ENCODE peak calls at places on chromosome 2, in five cellular contexts. One of them, this sample, is unnamed. For H3K4me1, the result is how much of the 10 kb centered on the place peaks cover.

GRCh38 chr2:10770956-10771750 is 41.4 kb downstream of the PDIA6 start:
- DNase-seq in neural progenitor cell: no peak
- DNase-seq in DND-41: no peak
- DNase-seq in H9: no peak
- DNase-seq in GM23248: no peak
- DNase-seq in this sample: no peak

GRCh38 chr2:50126845-50127244 is 905.1 kb downstream of the NRXN1 start:
- DNase-seq in GM23248: no peak
- DNase-seq in neural progenitor cell: no peak
- DNase-seq in H9: no peak
- DNase-seq in DND-41: no peak
- DNase-seq in this sample: no peak

GRCh38 chr2:134679740-134680139 is 39.1 kb downstream of the TMEM163 start:
- DNase-seq in H9: no peak
- DNase-seq in neural progenitor cell: no peak
- DNase-seq in GM23248: no peak
- DNase-seq in DND-41: peak
- DNase-seq in this sample: no peak

GRCh38 chr2:2269426-2269825 is 61.6 kb downstream of the MYT1L start:
- DNase-seq in neural progenitor cell: no peak
- DNase-seq in GM23248: no peak
- DNase-seq in H9: no peak
- DNase-seq in DND-41: no peak
- DNase-seq in this sample: no peak

GRCh38 chr2:174605687-174606086 is 8.1 kb upstream of the WIPF1 start:
- DNase-seq in H9: no peak
- DNase-seq in GM23248: peak
- DNase-seq in DND-41: no peak
- DNase-seq in neural progenitor cell: no peak
- DNase-seq in this sample: peak

GRCh38 chr2:144475044-144475443 is 44.9 kb downstream of the ZEB2 start:
- DNase-seq in neural progenitor cell: no peak
- DNase-seq in DND-41: no peak
- DNase-seq in GM23248: no peak
- DNase-seq in H9: no peak
- DNase-seq in this sample: no peak

GRCh38 chr2:42274872-42275271 is 86.1 kb downstream of the COX7A2L start:
- DNase-seq in DND-41: no peak
- DNase-seq in H9: no peak
- DNase-seq in neural progenitor cell: peak
- DNase-seq in GM23248: no peak
- DNase-seq in this sample: no peak

GRCh38 chr2:54226224-54226623 is 29.8 kb downstream of the TSPYL6 start:
- DNase-seq in neural progenitor cell: no peak
- DNase-seq in H9: no peak
- DNase-seq in GM23248: no peak
- DNase-seq in DND-41: no peak
- DNase-seq in this sample: no peak

GRCh38 chr2:159921752-159922404 is 123.9 kb upstream of the CD302 start:
- DNase-seq in DND-41: peak
- DNase-seq in neural progenitor cell: peak
- DNase-seq in GM23248: peak
- DNase-seq in H9: peak
- DNase-seq in this sample: peak

GRCh38 chr2:60671971-60672370 is 84.1 kb upstream of the PAPOLG start:
- DNase-seq in DND-41: no peak
- DNase-seq in neural progenitor cell: no peak
- DNase-seq in H9: no peak
- DNase-seq in GM23248: no peak
- DNase-seq in this sample: no peak

GRCh38 chr2:107412209-107412904 is 414.3 kb upstream of the RGPD4 start:
- DNase-seq in neural progenitor cell: no peak
- DNase-seq in DND-41: no peak
- DNase-seq in GM23248: peak
- DNase-seq in H9: no peak
- DNase-seq in this sample: peak

GRCh38 chr2:73836141-73836943 is 7.6 kb downstream of the STAMBP start:
- DNase-seq in H9: no peak
- DNase-seq in DND-41: no peak
- DNase-seq in neural progenitor cell: no peak
- DNase-seq in GM23248: no peak
- DNase-seq in this sample: no peak

GRCh38 chr2:31980674-31981356 is 30.0 kb downstream of the MEMO1 start:
- DNase-seq in DND-41: no peak
- DNase-seq in H9: peak
- DNase-seq in GM23248: peak
- DNase-seq in neural progenitor cell: peak
- DNase-seq in this sample: peak

GRCh38 chr2:203328735-203329549 is 748 bp downstream of the ABI2 start:
- DNase-seq in GM23248: peak
- DNase-seq in DND-41: peak
- DNase-seq in neural progenitor cell: peak
- DNase-seq in H9: peak
- DNase-seq in this sample: peak

GRCh38 chr2:69833752-69834151 is 4.3 kb downstream of the GMCL1 start:
- DNase-seq in GM23248: no peak
- DNase-seq in H9: no peak
- DNase-seq in neural progenitor cell: no peak
- DNase-seq in DND-41: no peak
- DNase-seq in this sample: no peak

GRCh38 chr2:111118455-111119003 is 2.2 kb upstream of the BCL2L11 start:
- DNase-seq in H9: peak
- DNase-seq in GM23248: no peak
- DNase-seq in DND-41: no peak
- DNase-seq in neural progenitor cell: peak
- DNase-seq in this sample: no peak

GRCh38 chr2:2664989-2665833 is 334.1 kb upstream of the MYT1L start:
- DNase-seq in GM23248: peak
- DNase-seq in neural progenitor cell: peak
- DNase-seq in DND-41: no peak
- DNase-seq in H9: no peak
- DNase-seq in this sample: peak

GRCh38 chr2:160380613-160381012 is 113.0 kb downstream of the RBMS1 start:
- DNase-seq in DND-41: no peak
- DNase-seq in GM23248: peak
- DNase-seq in neural progenitor cell: no peak
- DNase-seq in H9: no peak
- DNase-seq in this sample: no peak

GRCh38 chr2:96729748-96730147 is 10.1 kb downstream of the LMAN2L start:
- DNase-seq in neural progenitor cell: no peak
- DNase-seq in GM23248: peak
- DNase-seq in DND-41: no peak
- DNase-seq in H9: no peak
- DNase-seq in this sample: no peak
- H3K4me2 ChIP-seq in neural progenitor cell: no peak
- H3K4me2 ChIP-seq in GM23248: no peak
- H3K4me2 ChIP-seq in DND-41: no peak
- H3K4me2 ChIP-seq in H9: no peak
- H3K4me2 ChIP-seq in this sample: no peak

GRCh38 chr2:27079233-27080139 is 1.1 kb downstream of the EMILIN1 start:
- DNase-seq in neural progenitor cell: no peak
- DNase-seq in GM23248: peak
- DNase-seq in H9: no peak
- DNase-seq in DND-41: no peak
- DNase-seq in this sample: no peak

GRCh38 chr2:27080140-27080469 is 1.7 kb downstream of the EMILIN1 start:
- DNase-seq in neural progenitor cell: no peak
- DNase-seq in H9: no peak
- DNase-seq in DND-41: no peak
- DNase-seq in GM23248: peak
- DNase-seq in this sample: no peak

GRCh38 chr2:27080603-27080938 is 2.2 kb downstream of the EMILIN1 start:
- DNase-seq in GM23248: no peak
- DNase-seq in DND-41: no peak
- DNase-seq in H9: no peak
- DNase-seq in neural progenitor cell: no peak
- DNase-seq in this sample: no peak

GRCh38 chr2:27077231-27077630 is 1.2 kb upstream of the EMILIN1 start:
- DNase-seq in DND-41: no peak
- DNase-seq in H9: no peak
- DNase-seq in neural progenitor cell: no peak
- DNase-seq in GM23248: no peak
- DNase-seq in this sample: no peak

GRCh38 chr2:27078267-27079194 is at the start of gene EMILIN1:
- DNase-seq in H9: peak
- DNase-seq in GM23248: peak
- DNase-seq in neural progenitor cell: peak
- DNase-seq in DND-41: no peak
- DNase-seq in this sample: peak
- H3K4me1 ChIP-seq in H9: under half
- H3K4me1 ChIP-seq in GM23248: under half
- H3K4me1 ChIP-seq in neural progenitor cell: under half
- H3K4me1 ChIP-seq in DND-41: half or more
- H3K4me1 ChIP-seq in this sample: half or more

GRCh38 chr2:33619028-33619427 is 19.9 kb upstream of the FAM98A start:
- DNase-seq in GM23248: no peak
- DNase-seq in H9: no peak
- DNase-seq in DND-41: no peak
- DNase-seq in neural progenitor cell: no peak
- DNase-seq in this sample: no peak

GRCh38 chr2:33617989-33618388 is 18.9 kb upstream of the FAM98A start:
- DNase-seq in DND-41: no peak
- DNase-seq in GM23248: no peak
- DNase-seq in neural progenitor cell: no peak
- DNase-seq in H9: no peak
- DNase-seq in this sample: no peak

GRCh38 chr2:33614190-33614589 is 15.1 kb upstream of the FAM98A start:
- DNase-seq in DND-41: no peak
- DNase-seq in neural progenitor cell: no peak
- DNase-seq in GM23248: no peak
- DNase-seq in H9: no peak
- DNase-seq in this sample: no peak

GRCh38 chr2:33617401-33617800 is 18.3 kb upstream of the FAM98A start:
- DNase-seq in GM23248: no peak
- DNase-seq in neural progenitor cell: no peak
- DNase-seq in H9: no peak
- DNase-seq in DND-41: no peak
- DNase-seq in this sample: no peak

GRCh38 chr2:33616873-33617272 is 17.8 kb upstream of the FAM98A start:
- DNase-seq in DND-41: no peak
- DNase-seq in H9: no peak
- DNase-seq in neural progenitor cell: no peak
- DNase-seq in GM23248: no peak
- DNase-seq in this sample: peak
- H3K4me2 ChIP-seq in DND-41: no peak
- H3K4me2 ChIP-seq in H9: no peak
- H3K4me2 ChIP-seq in neural progenitor cell: no peak
- H3K4me2 ChIP-seq in GM23248: no peak
- H3K4me2 ChIP-seq in this sample: no peak

GRCh38 chr2:239330836-239331235 is 70.0 kb downstream of the HDAC4 start:
- DNase-seq in neural progenitor cell: no peak
- DNase-seq in DND-41: no peak
- DNase-seq in H9: no peak
- DNase-seq in GM23248: no peak
- DNase-seq in this sample: no peak

GRCh38 chr2:239329972-239330572 is 70.7 kb downstream of the HDAC4 start:
- DNase-seq in GM23248: no peak
- DNase-seq in H9: no peak
- DNase-seq in neural progenitor cell: no peak
- DNase-seq in DND-41: peak
- DNase-seq in this sample: no peak

GRCh38 chr2:239328306-239329191 is 72.3 kb downstream of the HDAC4 start:
- DNase-seq in neural progenitor cell: peak
- DNase-seq in H9: peak
- DNase-seq in DND-41: peak
- DNase-seq in GM23248: peak
- DNase-seq in this sample: peak

GRCh38 chr2:239329284-239329971 is 71.4 kb downstream of the HDAC4 start:
- DNase-seq in neural progenitor cell: no peak
- DNase-seq in H9: no peak
- DNase-seq in GM23248: no peak
- DNase-seq in DND-41: peak
- DNase-seq in this sample: no peak

GRCh38 chr2:239331560-239331959 is 69.3 kb downstream of the HDAC4 start:
- DNase-seq in neural progenitor cell: no peak
- DNase-seq in DND-41: peak
- DNase-seq in H9: no peak
- DNase-seq in GM23248: no peak
- DNase-seq in this sample: no peak
- H3K4me1 ChIP-seq in neural progenitor cell: under half
- H3K4me1 ChIP-seq in DND-41: half or more
- H3K4me1 ChIP-seq in H9: under half
- H3K4me1 ChIP-seq in GM23248: under half
- H3K4me1 ChIP-seq in this sample: under half

GRCh38 chr2:222300725-222301295 is 2.0 kb upstream of the PAX3 start:
- DNase-seq in H9: no peak
- DNase-seq in neural progenitor cell: peak
- DNase-seq in GM23248: no peak
- DNase-seq in DND-41: no peak
- DNase-seq in this sample: no peak
- H3K4me2 ChIP-seq in H9: no peak
- H3K4me2 ChIP-seq in neural progenitor cell: peak
- H3K4me2 ChIP-seq in GM23248: no peak
- H3K4me2 ChIP-seq in DND-41: no peak
- H3K4me2 ChIP-seq in this sample: peak

GRCh38 chr2:152051373-152051893 is 47.4 kb downstream of the CACNB4 start:
- DNase-seq in GM23248: no peak
- DNase-seq in DND-41: no peak
- DNase-seq in H9: no peak
- DNase-seq in neural progenitor cell: no peak
- DNase-seq in this sample: no peak
- H3K4me1 ChIP-seq in GM23248: under half
- H3K4me1 ChIP-seq in DND-41: under half
- H3K4me1 ChIP-seq in H9: under half
- H3K4me1 ChIP-seq in neural progenitor cell: under half
- H3K4me1 ChIP-seq in this sample: under half

GRCh38 chr2:123916512-123916911 is 108.6 kb upstream of the CNTNAP5 start:
- DNase-seq in H9: no peak
- DNase-seq in DND-41: no peak
- DNase-seq in GM23248: no peak
- DNase-seq in neural progenitor cell: no peak
- DNase-seq in this sample: no peak
- H3K4me2 ChIP-seq in H9: no peak
- H3K4me2 ChIP-seq in DND-41: no peak
- H3K4me2 ChIP-seq in GM23248: no peak
- H3K4me2 ChIP-seq in neural progenitor cell: no peak
- H3K4me2 ChIP-seq in this sample: no peak